ENCODE peak calls at places on chromosome 7, in six cellular contexts. P is astrocyte of the hippocampus, D is NCI-H510A treated with DMSO at 0.1 percent for 48 hours, Q is HTR-8/SVneo, J is T-helper 9 cell, W is NCI-H2029. M is an unnamed sample.

GRCh38 chr7:15430191-15430590 is 131.6 kb downstream of the AGMO start:
- DNase-seq in P (no peak), Q (no peak), D (no peak), J (no peak), W (no peak), M (no peak)

GRCh38 chr7:131370523-131370968 is 42.9 kb downstream of the MKLN1 start:
- DNase-seq in D (no peak), J (no peak), Q (peak; percentile 18), P (peak; percentile 80), W (no peak), M (no peak)

GRCh38 chr7:22251906-22252495 is 105.0 kb downstream of the RAPGEF5 start:
- DNase-seq in P (no peak), Q (no peak), W (peak; percentile 42), J (no peak), D (peak; percentile 5), M (no peak)

GRCh38 chr7:148939128-148939747 is 55.1 kb upstream of the EZH2 start:
- DNase-seq in Q (no peak), W (no peak), P (no peak), D (no peak), J (no peak), M (no peak)

GRCh38 chr7:91953618-91954017 is 13.0 kb downstream of the AKAP9 start:
- DNase-seq in Q (no peak), D (no peak), P (peak; percentile 47), W (no peak), J (no peak), M (no peak)

GRCh38 chr7:44189286-44189992 is at the start of gene GCK:
- DNase-seq in Q (no peak), P (no peak), D (peak; percentile 75), J (no peak), W (peak; percentile 66), M (peak; percentile 76)

GRCh38 chr7:128860158-128861073 is 2.2 kb upstream of the ATP6V1F start:
- DNase-seq in J (no peak), Q (no peak), D (no peak), W (no peak), P (peak; percentile 35), M (no peak)

GRCh38 chr7:104552102-104552501 is 223.7 kb downstream of the LHFPL3 start:
- DNase-seq in Q (peak; percentile 3), J (no peak), D (no peak), W (no peak), P (peak; percentile 68), M (no peak)

GRCh38 chr7:44867073-44867990 is 18.0 kb downstream of the PURB start:
- DNase-seq in Q (peak; percentile 75), W (peak; percentile 27), P (peak; percentile 86), D (no peak), J (no peak), M (no peak)

GRCh38 chr7:46844486-46844885 is 737.4 kb downstream of the TNS3 start:
- DNase-seq in D (no peak), Q (no peak), W (no peak), J (no peak), P (peak; percentile 46), M (no peak)

GRCh38 chr7:65239707-65240352 is 133.8 kb upstream of the ZNF92 start:
- DNase-seq in D (peak; percentile 49), J (no peak), P (peak; percentile 77), W (no peak), Q (peak; percentile 17), M (peak; percentile 52)

GRCh38 chr7:4436936-4437335 is 245.2 kb upstream of the FOXK1 start:
- DNase-seq in W (no peak), J (no peak), Q (no peak), P (no peak), D (no peak), M (no peak)

GRCh38 chr7:13860734-13861133 is 128.7 kb downstream of the ETV1 start:
- DNase-seq in D (no peak), P (peak; percentile 8), J (no peak), W (no peak), Q (no peak), M (no peak)

GRCh38 chr7:71497233-71497946 is 365.4 kb downstream of the GALNT17 start:
- DNase-seq in D (no peak), Q (no peak), W (no peak), P (no peak), J (no peak), M (no peak)

GRCh38 chr7:18040196-18040595 is 12.6 kb upstream of the PRPS1L1 start:
- DNase-seq in Q (peak; percentile 25), P (peak; percentile 64), D (no peak), W (no peak), J (no peak), M (no peak)

GRCh38 chr7:131724776-131725345 is 168.4 kb upstream of the PODXL start:
- DNase-seq in W (no peak), Q (no peak), D (no peak), J (no peak), P (no peak), M (no peak)

GRCh38 chr7:35415411-35415822 is 161.5 kb upstream of the TBX20 start:
- DNase-seq in J (no peak), D (no peak), P (no peak), Q (no peak), W (no peak), M (no peak)

GRCh38 chr7:99244942-99245341 is 27.7 kb upstream of the MYH16 start:
- DNase-seq in Q (no peak), W (no peak), J (no peak), D (no peak), P (no peak), M (no peak)

GRCh38 chr7:46534593-46535271 is 613.7 kb upstream of the IGFBP3 start:
- DNase-seq in Q (peak; percentile 60), P (peak; percentile 92), W (no peak), J (no peak), D (no peak), M (no peak)

GRCh38 chr7:27423290-27423689 is 180.7 kb downstream of the EVX1 start:
- DNase-seq in Q (no peak), W (no peak), P (peak; percentile 23), D (no peak), J (no peak), M (no peak)

GRCh38 chr7:155893664-155894063 is 81.4 kb upstream of the SHH start:
- DNase-seq in W (no peak), D (no peak), Q (no peak), J (no peak), P (no peak), M (no peak)

GRCh38 chr7:121366852-121367431 is 29.2 kb downstream of the FAM3C start:
- DNase-seq in J (peak; percentile 15), D (peak; percentile 28), Q (peak; percentile 4), W (peak; percentile 13), P (peak; percentile 58), M (peak; percentile 8)

GRCh38 chr7:45026984-45027773 is 27.2 kb downstream of the CCM2 start:
- DNase-seq in W (no peak), D (no peak), P (no peak), J (peak; percentile 16), Q (no peak), M (no peak)

GRCh38 chr7:157228864-157229422 is 90.2 kb downstream of the UBE3C start:
- DNase-seq in J (peak; percentile 13), W (no peak), D (no peak), P (peak; percentile 34), Q (peak; percentile 13), M (no peak)

GRCh38 chr7:129805086-129805719 is 147.6 kb downstream of the UBE2H start:
- DNase-seq in P (no peak), J (no peak), W (no peak), Q (peak; percentile 23), D (no peak), M (no peak)

GRCh38 chr7:117873056-117873932 is at the start of gene CTTNBP2:
- DNase-seq in W (no peak), P (peak; percentile 81), Q (no peak), D (no peak), J (no peak), M (peak; percentile 26)

GRCh38 chr7:91772100-91772794 is 108.3 kb downstream of the MTERF1 start:
- DNase-seq in J (no peak), D (no peak), Q (no peak), P (peak; percentile 91), W (no peak), M (no peak)

GRCh38 chr7:46909601-46910051 is 672.3 kb downstream of the TNS3 start:
- DNase-seq in D (no peak), W (no peak), J (no peak), P (peak; percentile 68), Q (no peak), M (no peak)

GRCh38 chr7:123905714-123906113 is 19.3 kb upstream of the SPAM1 start:
- DNase-seq in D (no peak), Q (no peak), W (no peak), P (no peak), J (no peak), M (no peak)

GRCh38 chr7:142088022-142088714 is 23.4 kb upstream of the MGAM2 start:
- DNase-seq in Q (no peak), W (peak; percentile 92), J (no peak), D (no peak), P (no peak), M (peak; percentile 7)

GRCh38 chr7:132577206-132578049 is 1.2 kb upstream of the PLXNA4 start:
- DNase-seq in P (peak; percentile 93), W (peak; percentile 44), J (no peak), Q (no peak), D (peak; percentile 20), M (peak; percentile 7)